ENCODE peak calls at places on chromosome 1, in eight cellular contexts. X is heart right ventricle, R is AG09309, C is HCT116, I is mammary epithelial cell, M is fibroblast of lung, G is H1, T is tibial nerve. V is an unnamed sample.

GRCh38 chr1:24535021-24535424 is 20.9 kb upstream of the NCMAP start:
- DNase-seq in X (no peak), R (no peak), C (no peak), I (no peak), M (no peak), G (no peak), T (no peak), V (no peak)

GRCh38 chr1:232635778-232636356 is 5.9 kb upstream of the SIPA1L2 start:
- DNase-seq in X (no peak), R (peak; percentile 35), C (no peak), I (peak; percentile 21), M (peak; percentile 50), G (no peak), T (no peak), V (peak; percentile 31)

GRCh38 chr1:53519412-53519811 is 60.2 kb downstream of the DMRTB1 start:
- DNase-seq in X (no peak), R (no peak), C (no peak), I (no peak), M (peak; percentile 59), G (no peak), T (no peak), V (no peak)

GRCh38 chr1:119766374-119766794 is 2.3 kb downstream of the HMGCS2 start:
- DNase-seq in X (no peak), R (no peak), C (no peak), I (no peak), M (no peak), G (no peak), T (no peak), V (no peak)

GRCh38 chr1:228150458-228151169 is 884 bp downstream of the GJC2 start:
- DNase-seq in X (peak; percentile 70), R (no peak), C (no peak), I (no peak), M (peak; percentile 82), G (no peak), T (no peak), V (no peak)

GRCh38 chr1:57572016-57572415 is 148.2 kb upstream of the DAB1 start:
- DNase-seq in X (no peak), R (no peak), C (no peak), I (no peak), M (no peak), G (no peak), T (no peak), V (no peak)

GRCh38 chr1:107244734-107245495 is 104.1 kb downstream of the NTNG1 start:
- DNase-seq in X (no peak), R (no peak), C (no peak), I (no peak), M (peak; percentile 74), G (no peak), T (no peak), V (no peak)

GRCh38 chr1:151310986-151311385 is 16.2 kb downstream of the PI4KB start:
- DNase-seq in X (no peak), R (no peak), C (no peak), I (no peak), M (no peak), G (no peak), T (no peak), V (no peak)

GRCh38 chr1:239457491-239458488 is 71.4 kb downstream of the CHRM3 start:
- DNase-seq in X (no peak), R (no peak), C (no peak), I (no peak), M (peak; percentile 26), G (no peak), T (no peak), V (no peak)

GRCh38 chr1:245475116-245475515 is 320.3 kb downstream of the KIF26B start:
- DNase-seq in X (no peak), R (peak; percentile 7), C (no peak), I (peak; percentile 9), M (peak; percentile 79), G (no peak), T (no peak), V (no peak)

GRCh38 chr1:200960236-200960947 is 63.1 kb downstream of the KIF21B start:
- DNase-seq in X (no peak), R (no peak), C (no peak), I (no peak), M (no peak), G (no peak), T (no peak), V (no peak)

GRCh38 chr1:221117548-221117951 is 238.3 kb downstream of the HLX start:
- DNase-seq in X (peak; percentile 45), R (peak; percentile 69), C (no peak), I (no peak), M (peak; percentile 91), G (no peak), T (peak; percentile 10), V (no peak)

GRCh38 chr1:179955318-179955638 is 668 bp downstream of the CEP350 start:
- DNase-seq in X (no peak), R (no peak), C (no peak), I (peak; percentile 68), M (peak; percentile 25), G (no peak), T (peak; percentile 14), V (no peak)

GRCh38 chr1:94901841-94902240 is 25.1 kb downstream of the CNN3 start:
- DNase-seq in X (no peak), R (no peak), C (no peak), I (no peak), M (peak; percentile 57), G (no peak), T (no peak), V (no peak)

GRCh38 chr1:91166106-91166712 is 144.4 kb upstream of the ZNF644 start:
- DNase-seq in X (peak; percentile 19), R (peak; percentile 11), C (peak; percentile 45), I (peak; percentile 41), M (peak; percentile 43), G (peak; percentile 44), T (peak; percentile 45), V (no peak)

GRCh38 chr1:234970731-234971476 is 157.7 kb downstream of the TOMM20 start:
- DNase-seq in X (peak; percentile 75), R (peak; percentile 89), C (no peak), I (peak; percentile 80), M (peak; percentile 100), G (peak; percentile 57), T (peak; percentile 80), V (no peak)

GRCh38 chr1:8247821-8248436 is 70.0 kb upstream of the SLC45A1 start:
- DNase-seq in X (no peak), R (no peak), C (no peak), I (no peak), M (no peak), G (no peak), T (no peak), V (no peak)

GRCh38 chr1:166915941-166916340 is 39.9 kb upstream of the TADA1 start:
- DNase-seq in X (no peak), R (no peak), C (peak; percentile 59), I (peak; percentile 19), M (peak; percentile 55), G (peak; percentile 21), T (no peak), V (no peak)

GRCh38 chr1:50697440-50698421 is 262.3 kb downstream of the FAF1 start:
- DNase-seq in X (no peak), R (no peak), C (no peak), I (no peak), M (peak; percentile 81), G (no peak), T (no peak), V (no peak)

GRCh38 chr1:242133351-242133750 is 134.5 kb upstream of the MAP1LC3C start:
- DNase-seq in X (no peak), R (no peak), C (no peak), I (no peak), M (no peak), G (no peak), T (no peak), V (no peak)

GRCh38 chr1:242132446-242132845 is 133.5 kb upstream of the MAP1LC3C start:
- DNase-seq in X (no peak), R (no peak), C (no peak), I (no peak), M (no peak), G (no peak), T (no peak), V (no peak)

GRCh38 chr1:242129103-242129502 is 130.2 kb upstream of the MAP1LC3C start:
- DNase-seq in X (no peak), R (no peak), C (peak; percentile 31), I (peak; percentile 51), M (no peak), G (no peak), T (no peak), V (no peak)
- TF ChIP-seq CTCF in X (no peak), R (no peak), C (peak; percentile 34), I (peak; percentile 32), M (no peak), G (peak; percentile 45), T (no peak), V (peak; percentile 10)

GRCh38 chr1:31764307-31765040 is at the start of gene ADGRB2:
- DNase-seq in X (no peak), R (no peak), C (no peak), I (no peak), M (no peak), G (no peak), T (no peak), V (no peak)
- TF ChIP-seq CTCF in X (no peak), R (peak; percentile 5), C (no peak), I (no peak), M (no peak), G (no peak), T (no peak), V (peak; percentile 7)

GRCh38 chr1:26692211-26692792 is 3.5 kb upstream of the ARID1A start:
- DNase-seq in X (peak; percentile 89), R (peak; percentile 86), C (peak; percentile 91), I (peak; percentile 94), M (peak; percentile 97), G (no peak), T (peak; percentile 88), V (peak; percentile 26)
- TF ChIP-seq CTCF in X (no peak), R (peak; percentile 29), C (no peak), I (peak; percentile 13), M (peak; percentile 12), G (no peak), T (peak; percentile 18), V (no peak)

GRCh38 chr1:109079240-109079622 is 3.4 kb upstream of the TAF13 start:
- DNase-seq in X (no peak), R (no peak), C (no peak), I (no peak), M (no peak), G (no peak), T (no peak), V (no peak)

GRCh38 chr1:109084563-109085517 is 5.7 kb upstream of the TMEM167B start:
- DNase-seq in X (no peak), R (no peak), C (no peak), I (peak; percentile 66), M (peak; percentile 78), G (no peak), T (no peak), V (no peak)

GRCh38 chr1:109083923-109084322 is 6.6 kb upstream of the TMEM167B start:
- DNase-seq in X (no peak), R (no peak), C (no peak), I (peak; percentile 23), M (no peak), G (no peak), T (no peak), V (no peak)

GRCh38 chr1:109080441-109081082 is 4.8 kb upstream of the TAF13 start:
- DNase-seq in X (no peak), R (no peak), C (no peak), I (no peak), M (no peak), G (no peak), T (no peak), V (no peak)

DNA sequence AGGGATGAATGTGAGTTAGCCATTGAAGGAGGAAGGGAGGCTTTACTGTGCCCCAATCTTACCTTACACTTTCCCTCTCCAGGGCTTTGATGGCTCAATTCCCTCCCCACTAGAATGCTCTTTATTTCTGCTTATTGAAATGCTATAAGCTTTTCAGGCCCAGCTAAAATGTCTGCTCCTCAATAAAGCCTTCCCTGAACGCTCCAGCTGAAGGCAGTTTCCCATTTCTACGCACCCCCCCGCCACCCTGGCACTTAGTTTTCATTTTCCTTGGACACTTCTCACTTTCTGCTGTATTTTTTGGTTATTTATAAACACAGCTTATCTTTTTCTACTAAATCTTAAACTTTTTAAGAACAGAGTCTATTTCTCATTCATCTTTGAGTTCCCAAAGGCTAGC is 7.1 kb upstream of the TMEM167B start:
- DNase-seq in X (no peak), R (no peak), C (no peak), I (no peak), M (no peak), G (no peak), T (no peak), V (no peak)
- TF ChIP-seq CTCF in X (no peak), R (no peak), C (no peak), I (no peak), M (no peak), G (no peak), T (no peak), V (no peak)

V was measured in D721Med.